ENCODE peak calls at places on chromosomes 4 and X, in eight cellular contexts. U is HL-60, J is lower lobe of right lung, I is AG10803, F is GM10248, V is RWPE1, D is dorsolateral prefrontal cortex, A is epithelial cell of proximal tubule. K is an unnamed sample.

GRCh38 chr4:182975806-182976205 is 58.6 kb upstream of the DCTD start:
- DNase-seq in J (no peak), V (peak; percentile 75), U (no peak), I (peak; percentile 71), D (no peak), A (peak; percentile 36), F (no peak), K (no peak)

GRCh38 chr4:174381419-174381818 is 97.7 kb downstream of the CEP44 start:
- DNase-seq in F (no peak), V (no peak), D (no peak), A (no peak), U (no peak), I (no peak), J (no peak), K (no peak)

GRCh38 chr4:98584265-98584664 is 74.1 kb downstream of the TSPAN5 start:
- DNase-seq in F (no peak), I (no peak), V (no peak), J (no peak), U (no peak), D (no peak), A (no peak), K (no peak)

GRCh38 chr4:93018243-93018642 is 714.5 kb downstream of the GRID2 start:
- DNase-seq in U (no peak), D (no peak), A (no peak), J (no peak), F (no peak), V (no peak), I (no peak), K (no peak)

GRCh38 chrX:124018031-124018430 is 56.5 kb downstream of the STAG2 start:
- DNase-seq in A (no peak), J (no peak), D (no peak), I (no peak), F (no peak), U (no peak), V (no peak), K (no peak)

GRCh38 chr4:94933799-94934198 is 176.0 kb downstream of the BMPR1B start:
- DNase-seq in J (no peak), D (no peak), U (no peak), V (peak; percentile 36), I (no peak), A (no peak), F (no peak), K (no peak)

GRCh38 chrX:100491174-100491573 is 81.1 kb upstream of the PCDH19 start:
- DNase-seq in D (no peak), J (no peak), V (no peak), I (no peak), U (no peak), A (no peak), F (no peak), K (no peak)

GRCh38 chrX:125420809-125421208 is 101.1 kb downstream of the TEX13C start:
- DNase-seq in D (no peak), A (no peak), V (no peak), I (no peak), F (no peak), J (no peak), U (no peak), K (no peak)

GRCh38 chr4:10075158-10075863 is 41.3 kb downstream of the WDR1 start:
- DNase-seq in D (no peak), A (no peak), V (no peak), U (no peak), F (no peak), I (no peak), J (no peak), K (peak; percentile 37)

GRCh38 chr4:158043971-158044618 is 128.7 kb downstream of the GASK1B start:
- DNase-seq in A (no peak), I (no peak), D (no peak), J (no peak), U (no peak), F (no peak), V (no peak), K (no peak)

GRCh38 chrX:46185923-46186810 is 359.1 kb downstream of the ZNF674 start:
- DNase-seq in J (no peak), F (no peak), V (peak; percentile 45), U (no peak), I (no peak), D (no peak), A (no peak), K (no peak)

GRCh38 chrX:126994011-126994410 is 174.5 kb downstream of the PRR32 start:
- DNase-seq in A (no peak), U (no peak), V (no peak), F (no peak), J (no peak), D (no peak), I (no peak), K (no peak)

GRCh38 chr4:155891058-155891457 is 12.4 kb upstream of the TDO2 start:
- DNase-seq in U (no peak), J (no peak), V (no peak), I (peak; percentile 26), D (no peak), A (no peak), F (no peak), K (no peak)

GRCh38 chr4:38869511-38869910 is 1.9 kb downstream of the FAM114A1 start:
- DNase-seq in U (no peak), A (no peak), V (no peak), J (no peak), I (peak; percentile 48), F (no peak), D (no peak), K (no peak)

GRCh38 chr4:42904986-42905385 is 12.5 kb downstream of the GRXCR1 start:
- DNase-seq in I (no peak), J (no peak), F (no peak), A (no peak), U (no peak), D (peak; percentile 81), V (no peak), K (no peak)

GRCh38 chr4:77025643-77026321 is 50.0 kb downstream of the CCNI start:
- DNase-seq in I (peak; percentile 55), F (peak; percentile 40), U (no peak), V (no peak), J (no peak), D (no peak), A (no peak), K (no peak)

GRCh38 chrX:24410514-24411189 is 50.2 kb downstream of the SUPT20HL1 start:
- DNase-seq in U (no peak), F (no peak), A (no peak), I (no peak), D (no peak), J (no peak), V (no peak), K (no peak)

GRCh38 chr4:152156448-152156847 is 379.4 kb downstream of the FBXW7 start:
- DNase-seq in V (no peak), A (no peak), D (no peak), F (no peak), J (no peak), I (peak; percentile 15), U (no peak), K (no peak)
- TF ChIP-seq CTCF in V (no peak), A (no peak), D (no peak), F (no peak), J (no peak), I (no peak), U (no peak), K (no peak)

DNA sequence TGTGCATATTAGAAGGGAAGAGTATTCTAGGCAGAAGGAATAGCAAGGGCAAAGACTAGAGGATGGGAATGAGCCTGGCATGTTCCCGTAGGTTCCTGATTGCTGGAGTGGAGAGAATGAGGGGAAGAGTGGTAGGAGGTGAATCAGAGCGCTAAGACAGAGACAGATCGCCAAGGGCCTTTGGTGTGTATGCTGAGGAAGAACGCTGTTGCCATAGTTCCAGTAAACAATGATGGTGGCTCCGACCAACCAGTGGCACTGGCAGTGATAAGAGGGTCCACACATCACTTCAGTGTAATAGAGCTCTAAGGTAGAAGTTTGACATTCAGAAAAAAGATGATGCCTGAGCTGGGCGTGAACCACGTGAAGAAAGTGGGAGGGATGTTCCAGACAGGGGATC is 966 bp downstream of the TBC1D25 start:
- DNase-seq in D (no peak), F (no peak), U (no peak), I (no peak), A (no peak), V (no peak), J (no peak), K (no peak)
- TF ChIP-seq CTCF in D (no peak), F (no peak), U (no peak), I (no peak), A (no peak), V (no peak), J (no peak), K (no peak)

GRCh38 chr4:169921732-169922131 is 104.5 kb downstream of the MFAP3L start:
- DNase-seq in D (no peak), U (no peak), A (no peak), J (no peak), I (no peak), F (no peak), V (no peak), K (no peak)

GRCh38 chr4:169925678-169926077 is 100.5 kb downstream of the MFAP3L start:
- DNase-seq in J (no peak), I (no peak), D (no peak), A (no peak), U (no peak), V (no peak), F (no peak), K (no peak)

GRCh38 chr4:169922632-169923276 is 103.4 kb downstream of the MFAP3L start:
- DNase-seq in A (no peak), D (no peak), U (no peak), F (no peak), V (peak; percentile 11), I (peak; percentile 31), J (no peak), K (no peak)

GRCh38 chr4:169931996-169932395 is 94.2 kb downstream of the MFAP3L start:
- DNase-seq in U (no peak), I (no peak), J (no peak), D (no peak), V (no peak), F (no peak), A (no peak), K (no peak)

GRCh38 chr4:169927280-169927679 is 98.9 kb downstream of the MFAP3L start:
- DNase-seq in A (no peak), U (no peak), V (no peak), I (no peak), J (no peak), D (no peak), F (no peak), K (no peak)
- TF ChIP-seq CTCF in A (no peak), U (no peak), V (no peak), I (no peak), J (no peak), D (no peak), F (no peak), K (no peak)

DNA sequence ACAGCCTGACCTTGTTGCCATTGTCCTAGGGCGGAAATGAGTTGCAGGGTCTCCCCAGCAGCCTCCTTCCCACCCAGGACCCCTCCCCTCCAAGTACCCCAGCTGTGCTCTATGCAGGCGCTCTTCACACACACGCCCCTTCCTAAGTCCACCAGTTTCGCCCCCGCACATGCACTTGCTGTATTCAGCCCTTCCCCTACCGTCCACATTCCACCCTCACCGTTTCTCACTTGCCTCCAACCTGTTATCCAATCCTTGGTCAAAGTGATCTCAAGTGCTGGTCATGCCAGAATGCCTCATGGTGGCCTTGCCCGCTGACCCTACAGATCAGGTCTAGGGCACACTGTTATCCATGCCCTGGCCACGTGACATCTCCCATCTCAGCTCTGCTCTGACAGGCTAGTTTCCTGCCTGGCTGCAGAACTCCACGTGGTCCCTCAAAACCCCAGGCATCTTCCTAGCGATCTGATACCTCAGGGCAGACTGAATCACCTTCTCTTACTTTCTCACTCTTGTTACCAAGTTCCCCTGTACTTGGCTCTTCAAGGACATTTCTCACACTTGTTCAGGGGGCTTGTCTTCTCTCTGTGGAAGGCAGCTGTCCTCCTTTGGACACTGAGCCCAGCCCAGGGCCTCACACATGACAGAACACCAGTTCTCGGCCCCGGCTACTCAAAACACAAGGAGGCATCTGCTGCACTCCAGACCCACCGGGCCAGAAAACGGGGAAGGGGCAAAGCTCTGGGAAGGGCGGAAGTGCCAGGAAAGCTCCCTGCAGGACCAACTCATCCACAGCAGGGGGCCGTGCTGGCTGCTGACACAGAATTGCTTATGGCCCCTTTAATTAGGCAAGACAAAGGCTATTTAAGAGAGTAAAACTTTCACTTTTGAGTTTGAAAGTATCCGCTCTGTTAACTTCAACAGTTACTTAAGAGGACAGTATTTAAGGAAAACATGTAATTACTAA is 39.9 kb downstream of the NSG1 start:
- DNase-seq in A (no peak), F (no peak), J (no peak), V (no peak), D (no peak), I (no peak), U (no peak), K (no peak)
- TF ChIP-seq CTCF in A (peak; percentile 43), F (no peak), J (no peak), V (no peak), D (no peak), I (no peak), U (no peak), K (no peak)